ENCODE peak calls at places on chromosomes 3 and 15, in four cellular contexts. W, K, Z and O are unnamed samples.

GRCh38 chr3:149214702-149215101 is 6.9 kb downstream of the CP start:
- DNase-seq in W (no peak), K (no peak), Z (peak), O (no peak)

GRCh38 chr3:71543371-71544016 is 40.0 kb downstream of the FOXP1 start:
- DNase-seq in W (no peak), K (no peak), Z (no peak), O (no peak)

GRCh38 chr3:24451461-24452099 is 43.1 kb downstream of the THRB start:
- DNase-seq in W (no peak), K (no peak), Z (peak), O (no peak)

GRCh38 chr3:188320757-188321156 is 166.8 kb downstream of the LPP start:
- DNase-seq in W (no peak), K (no peak), Z (no peak), O (no peak)

GRCh38 chr15:68299436-68299835 is 21.9 kb downstream of the FEM1B start:
- DNase-seq in W (no peak), K (no peak), Z (no peak), O (no peak)

GRCh38 chr3:157160652-157161480 is 919 bp upstream of the CCNL1 start:
- DNase-seq in W (no peak), K (peak), Z (peak), O (peak)

GRCh38 chr3:194306771-194307640 is 44.1 kb downstream of the CPN2 start:
- DNase-seq in W (peak), K (no peak), Z (no peak), O (no peak)

GRCh38 chr15:40142428-40142827 is 18.4 kb upstream of the BUB1B start:
- DNase-seq in W (no peak), K (no peak), Z (no peak), O (no peak)

GRCh38 chr3:161273589-161274218 is 52.6 kb downstream of the NMD3 start:
- DNase-seq in W (peak), K (no peak), Z (peak), O (no peak)

GRCh38 chr15:62115847-62116246 is 49.1 kb downstream of the C2CD4A start:
- DNase-seq in W (no peak), K (no peak), Z (peak), O (no peak)

GRCh38 chr3:45226206-45226915 is at the start of gene TMEM158:
- DNase-seq in W (peak), K (peak), Z (peak), O (no peak)

GRCh38 chr15:74434260-74434915 is 630 bp upstream of the SEMA7A start:
- DNase-seq in W (no peak), K (no peak), Z (no peak), O (no peak)

GRCh38 chr3:195245531-195245951 is 25.4 kb downstream of the XXYLT1 start:
- DNase-seq in W (no peak), K (no peak), Z (no peak), O (no peak)

GRCh38 chr3:17359911-17360310 is 382.5 kb downstream of the TBC1D5 start:
- DNase-seq in W (no peak), K (no peak), Z (no peak), O (no peak)

GRCh38 chr3:104906001-104906639 is 460.6 kb upstream of the ALCAM start:
- DNase-seq in W (no peak), K (no peak), Z (no peak), O (no peak)

GRCh38 chr15:59170295-59170881 is 36.3 kb upstream of the LDHAL6B start:
- DNase-seq in W (peak), K (no peak), Z (peak), O (peak)

GRCh38 chr3:11167590-11167989 is 13.3 kb downstream of the HRH1 start:
- DNase-seq in W (no peak), K (no peak), Z (no peak), O (no peak)

GRCh38 chr3:124346487-124346886 is 354.6 kb upstream of the ROPN1 start:
- DNase-seq in W (no peak), K (no peak), Z (no peak), O (no peak)

GRCh38 chr15:75198560-75199346 is 2.9 kb upstream of the C15orf39 start:
- DNase-seq in W (no peak), K (no peak), Z (peak), O (no peak)

GRCh38 chr15:62616746-62617145 is 425.8 kb upstream of the TPM1 start:
- DNase-seq in W (no peak), K (no peak), Z (no peak), O (no peak)

GRCh38 chr3:126886217-126886616 is 96.7 kb upstream of the PLXNA1 start:
- DNase-seq in W (no peak), K (no peak), Z (no peak), O (no peak)

GRCh38 chr3:129525341-129525968 is 3.0 kb upstream of the RHO start:
- DNase-seq in W (no peak), K (no peak), Z (no peak), O (no peak)

GRCh38 chr15:65305776-65306175 is 1.3 kb downstream of the RNU5B-1 start:
- DNase-seq in W (no peak), K (no peak), Z (no peak), O (no peak)

GRCh38 chr15:81001180-81002003 is 669 bp downstream of the TLNRD1 start:
- DNase-seq in W (peak), K (peak), Z (no peak), O (no peak)

GRCh38 chr3:63344676-63345075 is 66.6 kb downstream of the SYNPR start:
- DNase-seq in W (no peak), K (no peak), Z (no peak), O (no peak)

GRCh38 chr3:31288641-31289100 is 244.1 kb upstream of the STT3B start:
- DNase-seq in W (peak), K (peak), Z (peak), O (no peak)

GRCh38 chr15:65334586-65335231 is 30.2 kb downstream of the RNU5B-1 start:
- DNase-seq in W (peak), K (no peak), Z (no peak), O (no peak)

GRCh38 chr3:155737844-155738460 is 6.9 kb downstream of the PLCH1 start:
- DNase-seq in W (no peak), K (peak), Z (peak), O (no peak)

GRCh38 chr3:184242297-184242685 is 6.5 kb downstream of the ALG3 start:
- DNase-seq in W (no peak), K (no peak), Z (no peak), O (no peak)

GRCh38 chr3:58880182-58880581 is 169.6 kb downstream of the CFAP20DC start:
- DNase-seq in W (no peak), K (no peak), Z (no peak), O (no peak)

GRCh38 chr3:183064475-183064874 is 34.8 kb downstream of the MCCC1 start:
- DNase-seq in W (no peak), K (no peak), Z (no peak), O (no peak)
- TF ChIP-seq CTCF in W (no peak), K (no peak), Z (no peak), O (no peak)

GRCh38 chr3:9934235-9934621 is 594 bp downstream of the CRELD1 start:
- DNase-seq in W (no peak), K (no peak), Z (no peak), O (no peak)
- TF ChIP-seq CTCF in W (no peak), K (no peak), Z (no peak), O (peak)

GRCh38 chr3:122533931-122534334 is 19.2 kb upstream of the KPNA1 start:
- DNase-seq in W (no peak), K (peak), Z (no peak), O (no peak)
- TF ChIP-seq CTCF in W (no peak), K (no peak), Z (no peak), O (no peak)

GRCh38 chr15:57198654-57199241 is 177.6 kb upstream of the CGNL1 start:
- DNase-seq in W (no peak), K (no peak), Z (no peak), O (no peak)
- TF ChIP-seq CTCF in W (no peak), K (no peak), Z (no peak), O (no peak)

GRCh38 chr15:86183765-86184491 is 104.3 kb downstream of the AGBL1 start:
- DNase-seq in W (no peak), K (no peak), Z (no peak), O (no peak)
- TF ChIP-seq CTCF in W (no peak), K (no peak), Z (no peak), O (no peak)

GRCh38 chr15:82809308-82810060 is at the start of gene WHAMM:
- DNase-seq in W (peak), K (peak), Z (peak), O (peak)
- TF ChIP-seq CTCF in W (peak), K (peak), Z (peak), O (no peak)

GRCh38 chr15:66963084-66963483 is 102.3 kb upstream of the SMAD3 start:
- DNase-seq in W (no peak), K (no peak), Z (no peak), O (no peak)
- TF ChIP-seq CTCF in W (no peak), K (no peak), Z (no peak), O (no peak)

GRCh38 chr3:55897573-55898224 is 410.6 kb upstream of the WNT5A start:
- DNase-seq in W (peak), K (no peak), Z (no peak), O (no peak)
- TF ChIP-seq CTCF in W (no peak), K (peak), Z (no peak), O (peak)